ENCODE peak calls at places on chromosomes 16 and 17, in ten cellular contexts. P is Calu3; N is lung; O is KBM-7; K is prostate gland; A is fibroblast of pulmonary artery; U is fibroblast of the conjunctiva; Q is kidney; D is stimulated activated CD8-positive, alpha-beta memory T cell treated with anti-CD3 and anti-CD28 coated beads, Interleukin-4, amount 100 ng/mL, for 4 hours; G is GM12865. I is an unnamed sample.

GRCh38 chr17:74972107-74972972 is at the start of gene HID1:
- DNase-seq in P (peak), N (peak), A (no peak), O (peak), Q (peak), G (peak), U (no peak), D (peak), K (peak), I (peak)

GRCh38 chr17:45129940-45130639 is 2.2 kb downstream of the PLCD3 start:
- DNase-seq in K (no peak), O (no peak), Q (peak), A (no peak), D (no peak), N (no peak), G (no peak), P (peak), U (no peak), I (no peak)

GRCh38 chr17:76657505-76658386 is 14.2 kb upstream of the ST6GALNAC1 start:
- DNase-seq in G (no peak), P (no peak), Q (no peak), U (no peak), N (no peak), K (no peak), O (no peak), D (no peak), A (no peak), I (no peak)

GRCh38 chr16:19926449-19927390 is 42.1 kb upstream of the GPRC5B start:
- DNase-seq in D (no peak), A (peak), K (no peak), O (no peak), N (no peak), G (no peak), P (peak), U (peak), Q (no peak), I (no peak)

GRCh38 chr17:163514-164103 is 17.8 kb downstream of the DOC2B start:
- DNase-seq in U (no peak), Q (no peak), K (no peak), P (peak), A (no peak), N (no peak), G (peak), D (no peak), O (no peak), I (no peak)

GRCh38 chr17:74429604-74430384 is 2.1 kb upstream of the GPRC5C start:
- DNase-seq in P (no peak), A (peak), K (peak), U (no peak), D (no peak), N (no peak), O (peak), Q (peak), G (no peak), I (no peak)

GRCh38 chr16:31201511-31202401 is 804 bp downstream of the PYCARD start:
- DNase-seq in K (no peak), A (no peak), N (peak), G (peak), Q (no peak), O (peak), U (no peak), P (peak), D (no peak), I (peak)

GRCh38 chr16:86044881-86045600 is 146.1 kb downstream of the IRF8 start:
- DNase-seq in G (peak), D (no peak), O (peak), N (no peak), U (no peak), A (no peak), P (no peak), Q (peak), K (no peak), I (peak)

GRCh38 chr16:9437115-9437514 is 345.7 kb downstream of the HAPSTR1 start:
- DNase-seq in D (no peak), N (no peak), A (no peak), U (no peak), P (no peak), Q (no peak), K (no peak), O (no peak), G (peak), I (no peak)

GRCh38 chr17:21353326-21354010 is 22.7 kb upstream of the KCNJ12 start:
- DNase-seq in O (no peak), U (no peak), K (no peak), D (no peak), G (no peak), Q (peak), P (no peak), N (no peak), A (peak), I (peak)

GRCh38 chr17:3982113-3982512 is 17.9 kb upstream of the ATP2A3 start:
- DNase-seq in U (no peak), D (no peak), A (no peak), G (no peak), P (no peak), O (no peak), Q (peak), N (no peak), K (no peak), I (no peak)

GRCh38 chr16:4272114-4272954 is 489 bp downstream of the TFAP4 start:
- DNase-seq in N (peak), K (peak), G (peak), Q (peak), A (no peak), D (no peak), O (peak), U (no peak), P (peak), I (peak)

GRCh38 chr17:80678621-80679020 is 134.0 kb downstream of the RPTOR start:
- DNase-seq in O (no peak), N (no peak), G (no peak), A (peak), Q (no peak), U (no peak), K (no peak), P (no peak), D (no peak), I (no peak)

GRCh38 chr16:78576941-78577340 is 477.5 kb downstream of the WWOX start:
- DNase-seq in N (no peak), G (no peak), O (no peak), U (no peak), Q (no peak), A (no peak), K (no peak), P (no peak), D (no peak), I (no peak)

GRCh38 chr17:30819941-30820705 is 4.4 kb downstream of the CRLF3 start:
- DNase-seq in K (no peak), N (no peak), Q (peak), A (peak), U (no peak), P (no peak), G (no peak), D (no peak), O (peak), I (peak)

GRCh38 chr16:85314633-85315032 is 202.4 kb upstream of the CIBAR2 start:
- DNase-seq in A (no peak), K (no peak), U (no peak), N (no peak), O (no peak), D (no peak), G (no peak), Q (no peak), P (no peak), I (no peak)

GRCh38 chr16:50068550-50068949 is 2.8 kb downstream of the HEATR3 start:
- DNase-seq in D (no peak), U (no peak), O (no peak), N (no peak), A (peak), P (no peak), K (no peak), G (no peak), Q (no peak), I (no peak)

I was measured in spleen.